ENCODE peak calls at places on chromosomes 7 and 10, in seven cellular contexts. X is GM12878, W is kidney, L is cardiac muscle cell, S is fibroblast of lung, U is A549, O is gastrocnemius medialis. B is an unnamed sample.

GRCh38 chr7:52685351-52685750 is 350.1 kb upstream of the POM121L12 start:
- DNase-seq in O (no peak), U (no peak), L (no peak), W (no peak), X (no peak), S (no peak), B (no peak)

GRCh38 chr7:55072251-55072650 is 53.4 kb downstream of the EGFR start:
- DNase-seq in X (no peak), L (no peak), O (no peak), W (no peak), S (no peak), U (no peak), B (no peak)

GRCh38 chr7:79548616-79549206 is 95.2 kb upstream of the MAGI2 start:
- DNase-seq in S (peak; percentile 45), X (no peak), W (no peak), L (no peak), U (no peak), O (no peak), B (no peak)

GRCh38 chr10:43229208-43230061 is 37.4 kb downstream of the RASGEF1A start:
- DNase-seq in L (peak; percentile 56), O (no peak), U (peak; percentile 55), X (no peak), W (peak; percentile 80), S (no peak), B (no peak)

GRCh38 chr7:12623885-12624498 is 53.5 kb downstream of the SCIN start:
- DNase-seq in U (peak; percentile 21), S (peak; percentile 51), W (no peak), L (peak; percentile 33), O (no peak), X (no peak), B (no peak)

GRCh38 chr7:106978425-106979386 is 65.8 kb upstream of the PRKAR2B start:
- DNase-seq in X (no peak), W (no peak), S (no peak), L (no peak), U (peak; percentile 13), O (no peak), B (no peak)

GRCh38 chr7:20794676-20795075 is 8.0 kb upstream of the SP8 start:
- DNase-seq in O (no peak), L (no peak), W (no peak), U (no peak), X (no peak), S (no peak), B (no peak)

GRCh38 chr10:71963756-71964668 is at the start of gene CHST3:
- DNase-seq in X (no peak), W (peak; percentile 93), O (no peak), U (no peak), S (peak; percentile 64), L (peak; percentile 77), B (no peak)

GRCh38 chr7:4621401-4621800 is 60.7 kb upstream of the FOXK1 start:
- DNase-seq in X (no peak), S (peak; percentile 65), O (no peak), W (no peak), U (no peak), L (no peak), B (no peak)

GRCh38 chr7:29115753-29116152 is 30.6 kb downstream of the CPVL start:
- DNase-seq in O (no peak), S (no peak), X (no peak), L (no peak), W (no peak), U (no peak), B (no peak)

GRCh38 chr10:80459047-80459865 is 5.1 kb downstream of the TSPAN14 start:
- DNase-seq in U (no peak), L (no peak), W (peak; percentile 82), S (peak; percentile 89), X (peak; percentile 73), O (peak; percentile 20), B (no peak)

GRCh38 chr10:59177031-59177861 is 803 bp downstream of the PHYHIPL start:
- DNase-seq in L (peak; percentile 74), U (peak; percentile 15), W (peak; percentile 71), S (peak; percentile 91), X (no peak), O (no peak), B (peak; percentile 45)

GRCh38 chr10:59177862-59178235 is 1.4 kb downstream of the PHYHIPL start:
- DNase-seq in W (no peak), S (no peak), X (no peak), L (no peak), O (no peak), U (no peak), B (no peak)

GRCh38 chr10:59180689-59181270 is 4.3 kb downstream of the PHYHIPL start:
- DNase-seq in O (no peak), U (no peak), S (no peak), L (no peak), X (no peak), W (no peak), B (no peak)

GRCh38 chr10:59176241-59177030 is at the start of gene PHYHIPL:
- DNase-seq in X (no peak), W (peak; percentile 77), L (peak; percentile 55), U (peak; percentile 4), O (no peak), S (no peak), B (no peak)

GRCh38 chr10:59179027-59179426 is 2.6 kb downstream of the PHYHIPL start:
- DNase-seq in U (no peak), L (no peak), O (no peak), X (no peak), W (no peak), S (no peak), B (no peak)
- H3K4me3 ChIP-seq in U (no peak overlapping the region), L (no peak overlapping the region), O (no peak overlapping the region), X (no peak overlapping the region), W (peak overlapping the region; percentile 63), S (no peak overlapping the region), B (no peak overlapping the region)

GRCh38 chr10:97709746-97710078 is 3.8 kb upstream of the MARVELD1 start:
- DNase-seq in X (no peak), O (no peak), U (no peak), S (no peak), L (no peak), W (no peak), B (no peak)
- TF ChIP-seq CTCF in X (no peak), O (peak; percentile 3), U (no peak), S (no peak), L (no peak), W (no peak), B (no peak)

GRCh38 chr7:47529826-47530555 is 51.9 kb downstream of the TNS3 start:
- DNase-seq in O (no peak), U (no peak), W (no peak), L (no peak), X (no peak), S (no peak), B (no peak)

GRCh38 chr7:47534322-47535032 is 47.4 kb downstream of the TNS3 start:
- DNase-seq in U (no peak), L (no peak), S (no peak), W (no peak), X (no peak), O (no peak), B (no peak)

GRCh38 chr7:47529405-47529804 is 52.5 kb downstream of the TNS3 start:
- DNase-seq in O (no peak), X (no peak), S (no peak), L (no peak), U (no peak), W (no peak), B (no peak)

GRCh38 chr7:47535033-47535703 is 46.7 kb downstream of the TNS3 start:
- DNase-seq in X (no peak), U (no peak), L (no peak), O (no peak), S (peak; percentile 54), W (no peak), B (no peak)

GRCh38 chr7:47531584-47532492 is 50.1 kb downstream of the TNS3 start:
- DNase-seq in S (no peak), U (no peak), W (no peak), L (no peak), X (no peak), O (no peak), B (no peak)
- H3K27ac ChIP-seq in S (no peak overlapping the region), U (peak overlapping the region; percentile 61), W (no peak overlapping the region), L (no peak overlapping the region), X (no peak overlapping the region), O (no peak overlapping the region), B (no peak overlapping the region)

DNA sequence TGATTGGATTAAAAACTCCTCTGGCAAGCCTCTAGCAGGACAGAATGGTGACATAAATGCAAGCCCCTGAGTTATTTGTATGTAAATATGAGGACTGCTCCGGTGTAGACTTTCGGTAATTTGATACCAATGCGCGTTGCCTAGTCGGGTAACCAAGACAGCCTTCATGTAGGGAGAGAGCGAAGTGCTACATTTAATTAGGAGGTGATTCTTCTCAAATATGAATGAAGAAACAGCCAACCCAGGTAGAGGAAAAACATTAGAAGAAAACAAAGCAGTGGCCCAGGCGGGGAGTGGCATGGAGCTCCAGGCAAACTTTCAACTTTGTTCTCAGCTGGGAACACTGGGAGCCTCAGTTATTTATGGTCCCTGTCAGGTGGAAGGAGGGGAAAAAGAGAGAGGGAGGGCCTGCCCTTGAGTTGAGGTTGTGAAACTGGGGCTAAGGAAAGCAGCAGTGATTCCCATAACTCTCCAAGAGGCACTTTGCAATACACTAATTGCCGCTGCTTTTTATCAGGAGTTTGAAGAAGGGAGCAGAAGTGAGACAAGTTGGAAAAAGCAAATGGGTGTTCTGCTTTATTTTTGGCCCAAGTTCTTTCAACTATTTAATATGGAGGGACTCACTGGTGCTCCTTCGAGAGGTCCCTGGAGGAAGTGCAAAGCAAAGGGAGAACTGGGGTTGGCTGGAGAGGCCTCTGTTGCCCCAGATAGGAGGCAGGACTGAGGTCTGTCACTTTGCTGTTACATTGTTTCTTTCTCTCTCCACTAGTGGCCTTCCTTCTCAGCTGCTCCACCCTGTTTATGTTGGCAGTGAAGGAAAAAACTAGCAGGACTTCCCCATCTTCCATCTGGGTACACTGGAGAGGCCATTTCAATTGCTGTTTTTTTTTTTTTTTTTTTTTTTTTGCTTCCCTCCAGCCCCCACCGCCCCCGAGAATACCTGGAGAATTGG is 234.6 kb upstream of the CCDC6 start:
- DNase-seq in L (peak; percentile 90), O (peak; percentile 67), S (peak; percentile 58), W (no peak), U (no peak), X (no peak), B (no peak)
- H3K4me3 ChIP-seq in L (peak overlapping the region; percentile 63), O (peak overlapping the region; percentile 63), S (peak overlapping the region; percentile 45), W (peak overlapping the region; percentile 77), U (peak overlapping the region; percentile 19), X (no peak overlapping the region), B (no peak overlapping the region)